ENCODE peak calls at places on chromosomes 1 and 21, in seven cellular contexts. B is lung, S is left lung, Z is psoas muscle, M is sigmoid colon, C is PC-9, G is IMR-90. D is an unnamed sample.
A peak's percentile ranks its signal among the peaks of the same experiment; 100 is the strongest.

GRCh38 chr21:42688841-42689371 is 35.5 kb downstream of the PDE9A start:
- DNase-seq in B (no peak), S (no peak), Z (no peak), M (no peak), C (no peak), G (no peak), D (no peak)

GRCh38 chr1:45348609-45348965 is 8.3 kb upstream of the MUTYH start:
- DNase-seq in B (no peak), S (no peak), Z (no peak), M (no peak), C (no peak), G (no peak), D (no peak)

GRCh38 chr1:200075522-200075921 is 48.0 kb downstream of the NR5A2 start:
- DNase-seq in B (no peak), S (no peak), Z (no peak), M (no peak), C (no peak), G (no peak), D (no peak)

GRCh38 chr1:235075121-235075954 is 53.3 kb downstream of the TOMM20 start:
- DNase-seq in B (peak; percentile 71), S (peak; percentile 84), Z (peak; percentile 88), M (peak; percentile 81), C (peak; percentile 66), G (peak; percentile 97), D (peak; percentile 42)

GRCh38 chr1:220094016-220094911 is at the start of gene IARS2:
- DNase-seq in B (peak; percentile 92), S (peak; percentile 90), Z (peak; percentile 94), M (peak; percentile 92), C (peak; percentile 94), G (peak; percentile 82), D (peak; percentile 88)

GRCh38 chr1:110318046-110318445 is 21.1 kb upstream of the RBM15 start:
- DNase-seq in B (no peak), S (no peak), Z (no peak), M (no peak), C (no peak), G (no peak), D (no peak)

GRCh38 chr1:231896806-231897205 is 270.2 kb downstream of the DISC1 start:
- DNase-seq in B (no peak), S (no peak), Z (no peak), M (no peak), C (no peak), G (no peak), D (no peak)

GRCh38 chr1:200409203-200409760 is 554 bp downstream of the ZNF281 start:
- DNase-seq in B (no peak), S (peak; percentile 51), Z (peak; percentile 64), M (peak; percentile 74), C (no peak), G (peak; percentile 33), D (no peak)

GRCh38 chr1:93681095-93681548 is 515 bp downstream of the BCAR3 start:
- DNase-seq in B (no peak), S (no peak), Z (no peak), M (no peak), C (no peak), G (peak; percentile 19), D (no peak)

GRCh38 chr1:157004771-157005170 is 40.8 kb downstream of the ARHGEF11 start:
- DNase-seq in B (no peak), S (no peak), Z (no peak), M (no peak), C (no peak), G (no peak), D (no peak)

GRCh38 chr21:46229133-46229922 is 754 bp upstream of the LSS start:
- DNase-seq in B (no peak), S (no peak), Z (peak; percentile 67), M (peak; percentile 74), C (no peak), G (no peak), D (peak; percentile 68)

GRCh38 chr21:22395965-22396364 is 1397.8 kb downstream of the NCAM2 start:
- DNase-seq in B (no peak), S (no peak), Z (no peak), M (no peak), C (no peak), G (no peak), D (no peak)

GRCh38 chr1:231385118-231385748 is 36.9 kb downstream of the EGLN1 start:
- DNase-seq in B (no peak), S (no peak), Z (no peak), M (no peak), C (peak; percentile 11), G (no peak), D (no peak)

GRCh38 chr1:22553104-22553880 is 10.0 kb upstream of the EPHA8 start:
- DNase-seq in B (no peak), S (no peak), Z (no peak), M (no peak), C (no peak), G (no peak), D (no peak)

GRCh38 chr1:108856994-108857393 is at the start of gene AKNAD1:
- DNase-seq in B (no peak), S (no peak), Z (no peak), M (no peak), C (no peak), G (no peak), D (no peak)

GRCh38 chr1:226763741-226764264 is 24.7 kb upstream of the ITPKB start:
- DNase-seq in B (no peak), S (no peak), Z (no peak), M (no peak), C (peak; percentile 44), G (peak; percentile 96), D (no peak)

GRCh38 chr1:227131193-227131592 is 187.1 kb downstream of the CDC42BPA start:
- DNase-seq in B (no peak), S (no peak), Z (no peak), M (no peak), C (no peak), G (peak; percentile 54), D (no peak)

GRCh38 chr1:209618291-209618690 is 33.9 kb downstream of the LAMB3 start:
- DNase-seq in B (no peak), S (no peak), Z (no peak), M (no peak), C (no peak), G (no peak), D (no peak)

GRCh38 chr1:91891486-91891885 is 5.5 kb upstream of the TGFBR3 start:
- DNase-seq in B (no peak), S (no peak), Z (no peak), M (no peak), C (no peak), G (peak; percentile 71), D (no peak)

GRCh38 chr1:210251680-210252490 is 19.3 kb downstream of the SERTAD4 start:
- DNase-seq in B (no peak), S (peak; percentile 40), Z (no peak), M (no peak), C (peak; percentile 15), G (no peak), D (no peak)

GRCh38 chr21:38813554-38813953 is 7.8 kb downstream of the ETS2 start:
- DNase-seq in B (no peak), S (no peak), Z (no peak), M (no peak), C (no peak), G (no peak), D (no peak)
- H3K4me1 ChIP-seq in B (peaks cover 25% of the 10 kb centered on the region), S (peaks cover 95% of the 10 kb centered on the region), Z (peaks cover 37% of the 10 kb centered on the region), M (peaks cover 41% of the 10 kb centered on the region), C (peaks cover 6% of the 10 kb centered on the region), G (peaks cover 25% of the 10 kb centered on the region), D (no peaks in the 10 kb centered on the region)

GRCh38 chr21:35436899-35437298 is 387.8 kb upstream of the RUNX1 start:
- DNase-seq in B (no peak), S (no peak), Z (no peak), M (no peak), C (no peak), G (no peak), D (no peak)
- TF ChIP-seq CTCF in B (no peak), S (no peak), Z (no peak), M (no peak), C (no peak), G (no peak), D (no peak)

GRCh38 chr1:208520700-208521099 is 276.5 kb upstream of the PLXNA2 start:
- DNase-seq in B (no peak), S (no peak), Z (no peak), M (no peak), C (no peak), G (no peak), D (no peak)

GRCh38 chr1:208524920-208525319 is 280.7 kb upstream of the PLXNA2 start:
- DNase-seq in B (peak; percentile 24), S (no peak), Z (no peak), M (no peak), C (no peak), G (no peak), D (no peak)

GRCh38 chr1:208523007-208523406 is 278.8 kb upstream of the PLXNA2 start:
- DNase-seq in B (no peak), S (no peak), Z (no peak), M (no peak), C (no peak), G (no peak), D (no peak)

GRCh38 chr1:208524376-208524775 is 280.2 kb upstream of the PLXNA2 start:
- DNase-seq in B (peak; percentile 3), S (no peak), Z (no peak), M (no peak), C (no peak), G (no peak), D (no peak)

DNA sequence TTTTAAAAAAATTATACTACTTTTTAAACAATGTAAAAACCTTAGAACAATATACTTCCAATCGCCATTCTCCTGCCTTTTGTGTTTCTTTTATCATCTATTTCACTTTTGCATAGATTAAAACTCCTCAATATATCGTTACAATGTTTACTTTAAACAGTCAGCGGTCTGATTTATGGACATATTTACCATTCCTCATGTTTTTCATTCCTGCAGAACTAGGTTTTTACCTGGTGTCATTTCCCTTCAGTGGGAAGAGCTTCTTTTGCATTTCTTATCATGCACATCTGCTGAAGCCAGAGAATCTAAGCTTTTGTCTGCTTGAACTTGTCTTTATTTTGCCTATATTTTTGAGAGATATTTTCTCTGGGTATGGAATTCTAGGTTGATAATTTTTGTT is 277.4 kb upstream of the PLXNA2 start:
- DNase-seq in B (no peak), S (no peak), Z (no peak), M (no peak), C (no peak), G (no peak), D (no peak)
- H3K4me1 ChIP-seq in B (no peaks in the 10 kb centered on the region), S (no peaks in the 10 kb centered on the region), Z (no peaks in the 10 kb centered on the region), M (no peaks in the 10 kb centered on the region), C (no peaks in the 10 kb centered on the region), G (no peaks in the 10 kb centered on the region), D (no peaks in the 10 kb centered on the region)

DNA sequence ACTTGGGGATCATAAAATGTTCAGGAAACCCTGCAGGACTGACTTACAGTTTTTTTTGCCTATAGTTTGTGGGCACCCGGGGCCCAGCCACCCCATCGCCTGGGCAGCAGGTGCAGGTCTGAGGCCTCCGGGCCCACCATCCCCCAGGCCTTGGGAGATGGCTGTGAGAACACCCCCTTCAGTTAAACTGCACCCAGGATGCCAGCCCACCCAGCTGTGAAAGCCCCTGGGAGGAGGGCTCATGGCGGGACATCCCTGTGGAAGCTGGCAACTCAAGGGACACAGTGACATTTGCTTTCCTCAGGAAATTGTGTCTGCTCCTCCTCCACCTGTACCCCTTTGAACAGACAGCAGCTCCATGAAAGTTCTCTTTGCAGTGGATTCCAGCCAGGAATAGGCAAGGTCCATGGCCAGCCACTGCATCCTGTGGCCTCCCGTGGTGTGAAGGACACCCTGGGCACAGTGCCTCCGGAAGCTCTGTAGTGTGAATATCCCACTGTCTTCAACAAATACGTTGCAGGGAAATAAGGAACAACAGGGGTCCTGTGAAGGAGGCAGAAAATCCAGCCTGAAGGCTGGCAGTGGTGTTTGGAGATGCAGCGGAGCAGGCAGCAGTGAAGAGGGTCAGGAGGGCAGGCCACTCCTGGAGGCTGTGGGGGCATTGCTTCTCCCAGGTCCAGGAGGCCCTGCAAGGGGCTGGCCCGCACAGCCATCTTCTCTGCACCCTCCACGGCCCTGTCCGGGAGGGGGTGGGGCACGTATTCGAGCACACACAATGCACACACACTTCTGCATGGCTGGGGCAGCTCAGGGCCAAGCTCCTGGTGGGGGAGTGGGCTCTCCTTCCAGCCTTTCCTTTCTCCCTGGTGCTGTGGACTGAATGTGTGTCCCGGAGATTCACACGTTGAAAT is 2.1 kb upstream of the OBSCN start:
- DNase-seq in B (no peak), S (peak; percentile 22), Z (no peak), M (no peak), C (no peak), G (no peak), D (no peak)
- TF ChIP-seq CTCF in B (no peak), S (no peak), Z (no peak), M (no peak), C (no peak), G (no peak), D (no peak)